ENCODE peak calls at places on chromosomes 1 and 21, in five cellular contexts. One of them, this sample, is unnamed.

GRCh38 chr1:25501235-25502058 is 42.0 kb upstream of the LDLRAP1 start:
- DNase-seq in Calu3: no peak
- DNase-seq in stimulated activated CD4-positive, alpha-beta T cell treated with anti-CD3 and anti-CD28 coated beads, Interleukin-15, amount 100 ng/mL, for 1 hour: no peak
- DNase-seq in naive thymus-derived CD8-positive, alpha-beta T cell: no peak
- DNase-seq in effector memory CD8-positive, alpha-beta T cell: no peak
- DNase-seq in this sample: peak

GRCh38 chr1:212700892-212701819 is 1.5 kb upstream of the BATF3 start:
- DNase-seq in naive thymus-derived CD8-positive, alpha-beta T cell: no peak
- DNase-seq in Calu3: peak
- DNase-seq in stimulated activated CD4-positive, alpha-beta T cell treated with anti-CD3 and anti-CD28 coated beads, Interleukin-15, amount 100 ng/mL, for 1 hour: peak
- DNase-seq in effector memory CD8-positive, alpha-beta T cell: no peak
- DNase-seq in this sample: peak

GRCh38 chr1:154154534-154155181 is at the start of gene NUP210L:
- DNase-seq in effector memory CD8-positive, alpha-beta T cell: no peak
- DNase-seq in naive thymus-derived CD8-positive, alpha-beta T cell: no peak
- DNase-seq in Calu3: no peak
- DNase-seq in stimulated activated CD4-positive, alpha-beta T cell treated with anti-CD3 and anti-CD28 coated beads, Interleukin-15, amount 100 ng/mL, for 1 hour: no peak
- DNase-seq in this sample: peak

GRCh38 chr1:166952002-166952746 is 23.2 kb downstream of the ILDR2 start:
- DNase-seq in stimulated activated CD4-positive, alpha-beta T cell treated with anti-CD3 and anti-CD28 coated beads, Interleukin-15, amount 100 ng/mL, for 1 hour: no peak
- DNase-seq in Calu3: no peak
- DNase-seq in naive thymus-derived CD8-positive, alpha-beta T cell: no peak
- DNase-seq in effector memory CD8-positive, alpha-beta T cell: no peak
- DNase-seq in this sample: peak

GRCh38 chr1:196302981-196303380 is 305.3 kb downstream of the KCNT2 start:
- DNase-seq in naive thymus-derived CD8-positive, alpha-beta T cell: no peak
- DNase-seq in Calu3: no peak
- DNase-seq in stimulated activated CD4-positive, alpha-beta T cell treated with anti-CD3 and anti-CD28 coated beads, Interleukin-15, amount 100 ng/mL, for 1 hour: no peak
- DNase-seq in effector memory CD8-positive, alpha-beta T cell: no peak
- DNase-seq in this sample: no peak

GRCh38 chr1:95742591-95743089 is 508.6 kb downstream of the RWDD3 start:
- DNase-seq in naive thymus-derived CD8-positive, alpha-beta T cell: no peak
- DNase-seq in stimulated activated CD4-positive, alpha-beta T cell treated with anti-CD3 and anti-CD28 coated beads, Interleukin-15, amount 100 ng/mL, for 1 hour: no peak
- DNase-seq in effector memory CD8-positive, alpha-beta T cell: no peak
- DNase-seq in Calu3: peak
- DNase-seq in this sample: no peak

GRCh38 chr21:25842925-25843324 is 108.2 kb downstream of the GABPA start:
- DNase-seq in stimulated activated CD4-positive, alpha-beta T cell treated with anti-CD3 and anti-CD28 coated beads, Interleukin-15, amount 100 ng/mL, for 1 hour: no peak
- DNase-seq in Calu3: no peak
- DNase-seq in effector memory CD8-positive, alpha-beta T cell: no peak
- DNase-seq in naive thymus-derived CD8-positive, alpha-beta T cell: no peak
- DNase-seq in this sample: no peak

GRCh38 chr1:183023146-183023600 is at the start of gene LAMC1:
- DNase-seq in stimulated activated CD4-positive, alpha-beta T cell treated with anti-CD3 and anti-CD28 coated beads, Interleukin-15, amount 100 ng/mL, for 1 hour: no peak
- DNase-seq in Calu3: peak
- DNase-seq in naive thymus-derived CD8-positive, alpha-beta T cell: no peak
- DNase-seq in effector memory CD8-positive, alpha-beta T cell: no peak
- DNase-seq in this sample: peak

GRCh38 chr1:38013027-38013588 is 574 bp downstream of the UTP11 start:
- DNase-seq in Calu3: peak
- DNase-seq in naive thymus-derived CD8-positive, alpha-beta T cell: peak
- DNase-seq in stimulated activated CD4-positive, alpha-beta T cell treated with anti-CD3 and anti-CD28 coated beads, Interleukin-15, amount 100 ng/mL, for 1 hour: no peak
- DNase-seq in effector memory CD8-positive, alpha-beta T cell: no peak
- DNase-seq in this sample: no peak

GRCh38 chr1:213887842-213888241 is 99.9 kb upstream of the PROX1 start:
- DNase-seq in naive thymus-derived CD8-positive, alpha-beta T cell: no peak
- DNase-seq in Calu3: no peak
- DNase-seq in stimulated activated CD4-positive, alpha-beta T cell treated with anti-CD3 and anti-CD28 coated beads, Interleukin-15, amount 100 ng/mL, for 1 hour: no peak
- DNase-seq in effector memory CD8-positive, alpha-beta T cell: no peak
- DNase-seq in this sample: no peak

GRCh38 chr1:43319766-43320165 is 17.9 kb upstream of the MPL start:
- DNase-seq in stimulated activated CD4-positive, alpha-beta T cell treated with anti-CD3 and anti-CD28 coated beads, Interleukin-15, amount 100 ng/mL, for 1 hour: no peak
- DNase-seq in Calu3: no peak
- DNase-seq in naive thymus-derived CD8-positive, alpha-beta T cell: no peak
- DNase-seq in effector memory CD8-positive, alpha-beta T cell: no peak
- DNase-seq in this sample: peak

GRCh38 chr1:28565040-28565439 is 12.2 kb downstream of the TRNAU1AP start:
- DNase-seq in effector memory CD8-positive, alpha-beta T cell: no peak
- DNase-seq in Calu3: no peak
- DNase-seq in naive thymus-derived CD8-positive, alpha-beta T cell: no peak
- DNase-seq in stimulated activated CD4-positive, alpha-beta T cell treated with anti-CD3 and anti-CD28 coated beads, Interleukin-15, amount 100 ng/mL, for 1 hour: no peak
- DNase-seq in this sample: no peak

GRCh38 chr1:41902125-41902524 is 16.6 kb downstream of the HIVEP3 start:
- DNase-seq in naive thymus-derived CD8-positive, alpha-beta T cell: no peak
- DNase-seq in stimulated activated CD4-positive, alpha-beta T cell treated with anti-CD3 and anti-CD28 coated beads, Interleukin-15, amount 100 ng/mL, for 1 hour: no peak
- DNase-seq in effector memory CD8-positive, alpha-beta T cell: no peak
- DNase-seq in Calu3: no peak
- DNase-seq in this sample: no peak

GRCh38 chr1:182764029-182764768 is 25.4 kb upstream of the NPL start:
- DNase-seq in stimulated activated CD4-positive, alpha-beta T cell treated with anti-CD3 and anti-CD28 coated beads, Interleukin-15, amount 100 ng/mL, for 1 hour: no peak
- DNase-seq in effector memory CD8-positive, alpha-beta T cell: no peak
- DNase-seq in naive thymus-derived CD8-positive, alpha-beta T cell: no peak
- DNase-seq in Calu3: no peak
- DNase-seq in this sample: no peak

GRCh38 chr1:231053493-231054162 is 13.6 kb upstream of the FAM89A start:
- DNase-seq in naive thymus-derived CD8-positive, alpha-beta T cell: no peak
- DNase-seq in effector memory CD8-positive, alpha-beta T cell: no peak
- DNase-seq in Calu3: peak
- DNase-seq in stimulated activated CD4-positive, alpha-beta T cell treated with anti-CD3 and anti-CD28 coated beads, Interleukin-15, amount 100 ng/mL, for 1 hour: no peak
- DNase-seq in this sample: no peak

GRCh38 chr1:58883888-58884482 is 100.1 kb upstream of the JUN start:
- DNase-seq in naive thymus-derived CD8-positive, alpha-beta T cell: no peak
- DNase-seq in Calu3: peak
- DNase-seq in effector memory CD8-positive, alpha-beta T cell: no peak
- DNase-seq in stimulated activated CD4-positive, alpha-beta T cell treated with anti-CD3 and anti-CD28 coated beads, Interleukin-15, amount 100 ng/mL, for 1 hour: no peak
- DNase-seq in this sample: no peak

GRCh38 chr1:69858534-69858933 is 290.8 kb downstream of the LRRC7 start:
- DNase-seq in effector memory CD8-positive, alpha-beta T cell: no peak
- DNase-seq in naive thymus-derived CD8-positive, alpha-beta T cell: no peak
- DNase-seq in Calu3: no peak
- DNase-seq in stimulated activated CD4-positive, alpha-beta T cell treated with anti-CD3 and anti-CD28 coated beads, Interleukin-15, amount 100 ng/mL, for 1 hour: no peak
- DNase-seq in this sample: no peak

GRCh38 chr1:59007820-59008598 is 224.2 kb upstream of the JUN start:
- DNase-seq in Calu3: no peak
- DNase-seq in naive thymus-derived CD8-positive, alpha-beta T cell: no peak
- DNase-seq in effector memory CD8-positive, alpha-beta T cell: no peak
- DNase-seq in stimulated activated CD4-positive, alpha-beta T cell treated with anti-CD3 and anti-CD28 coated beads, Interleukin-15, amount 100 ng/mL, for 1 hour: no peak
- DNase-seq in this sample: no peak

GRCh38 chr1:52751589-52752306 is 25.5 kb downstream of the ZYG11B start:
- DNase-seq in stimulated activated CD4-positive, alpha-beta T cell treated with anti-CD3 and anti-CD28 coated beads, Interleukin-15, amount 100 ng/mL, for 1 hour: no peak
- DNase-seq in Calu3: peak
- DNase-seq in effector memory CD8-positive, alpha-beta T cell: no peak
- DNase-seq in naive thymus-derived CD8-positive, alpha-beta T cell: no peak
- DNase-seq in this sample: no peak

GRCh38 chr21:32403201-32403701 is 9.3 kb upstream of the EVA1C start:
- DNase-seq in Calu3: peak
- DNase-seq in stimulated activated CD4-positive, alpha-beta T cell treated with anti-CD3 and anti-CD28 coated beads, Interleukin-15, amount 100 ng/mL, for 1 hour: no peak
- DNase-seq in effector memory CD8-positive, alpha-beta T cell: peak
- DNase-seq in naive thymus-derived CD8-positive, alpha-beta T cell: peak
- DNase-seq in this sample: peak

GRCh38 chr1:224543453-224543852 is 72.7 kb upstream of the CNIH3 start:
- DNase-seq in Calu3: no peak
- DNase-seq in stimulated activated CD4-positive, alpha-beta T cell treated with anti-CD3 and anti-CD28 coated beads, Interleukin-15, amount 100 ng/mL, for 1 hour: no peak
- DNase-seq in effector memory CD8-positive, alpha-beta T cell: no peak
- DNase-seq in naive thymus-derived CD8-positive, alpha-beta T cell: no peak
- DNase-seq in this sample: no peak

This sample was measured in sigmoid colon.